ENCODE peak calls at places on chromosome 6, in ten cellular contexts. P is left lung; M is mesenchymal stem cell; U is CD4-positive, alpha-beta memory T cell; Z is upper lobe of right lung; V is PC-3; S is right cardiac atrium; W is mammary epithelial cell; G is astrocyte; D is left ventricle myocardium inferior. B is an unnamed sample.

GRCh38 chr6:73774311-73774766 is 78.3 kb downstream of the CD109 start:
- DNase-seq in P (no peak), M (peak; percentile 96), U (no peak), Z (no peak), V (peak; percentile 80), S (peak; percentile 57), W (peak; percentile 87), G (peak; percentile 88), D (peak; percentile 48), B (no peak)

GRCh38 chr6:42038811-42039408 is 11.4 kb upstream of the TAF8 start:
- DNase-seq in P (no peak), M (peak; percentile 64), U (no peak), Z (no peak), V (no peak), S (no peak), W (no peak), G (peak; percentile 81), D (no peak), B (no peak)

GRCh38 chr6:78251930-78252329 is 599.1 kb downstream of the MEI4 start:
- DNase-seq in P (peak; percentile 5), M (peak; percentile 18), U (no peak), Z (no peak), V (no peak), S (no peak), W (no peak), G (no peak), D (no peak), B (no peak)

GRCh38 chr6:107646176-107646575 is 156.3 kb downstream of the SOBP start:
- DNase-seq in P (no peak), M (peak; percentile 15), U (no peak), Z (peak; percentile 69), V (no peak), S (peak; percentile 89), W (no peak), G (no peak), D (peak; percentile 72), B (peak; percentile 67)

GRCh38 chr6:24219670-24220069 is 93.7 kb downstream of the NRSN1 start:
- DNase-seq in P (no peak), M (no peak), U (no peak), Z (no peak), V (no peak), S (no peak), W (no peak), G (no peak), D (no peak), B (no peak)

GRCh38 chr6:46023216-46023915 is 7.7 kb upstream of the CLIC5 start:
- DNase-seq in P (no peak), M (no peak), U (no peak), Z (no peak), V (no peak), S (no peak), W (no peak), G (peak; percentile 22), D (no peak), B (no peak)

GRCh38 chr6:89818977-89819335 is 638 bp downstream of the MDN1 start:
- DNase-seq in P (no peak), M (peak; percentile 53), U (no peak), Z (no peak), V (peak; percentile 40), S (no peak), W (peak; percentile 60), G (peak; percentile 46), D (no peak), B (no peak)

GRCh38 chr6:20173833-20174796 is 38.2 kb downstream of the MBOAT1 start:
- DNase-seq in P (no peak), M (peak; percentile 18), U (no peak), Z (no peak), V (peak; percentile 52), S (no peak), W (peak; percentile 10), G (no peak), D (no peak), B (no peak)

GRCh38 chr6:79466222-79466834 is 70.9 kb downstream of the LCA5 start:
- DNase-seq in P (no peak), M (peak; percentile 52), U (no peak), Z (no peak), V (peak; percentile 62), S (peak; percentile 15), W (peak; percentile 19), G (no peak), D (no peak), B (no peak)

GRCh38 chr6:81753709-81754678 is 1.5 kb upstream of the TENT5A start:
- DNase-seq in P (peak; percentile 97), M (peak; percentile 70), U (peak; percentile 82), Z (peak; percentile 94), V (peak; percentile 65), S (peak; percentile 95), W (peak; percentile 36), G (no peak), D (peak; percentile 89), B (peak; percentile 96)

GRCh38 chr6:135537782-135538301 is 40.3 kb upstream of the AHI1 start:
- DNase-seq in P (no peak), M (peak; percentile 29), U (no peak), Z (no peak), V (peak; percentile 82), S (no peak), W (peak; percentile 90), G (peak; percentile 91), D (no peak), B (no peak)

GRCh38 chr6:69796081-69796626 is 656 bp downstream of the LMBRD1 start:
- DNase-seq in P (peak; percentile 81), M (peak; percentile 56), U (peak; percentile 66), Z (no peak), V (peak; percentile 62), S (no peak), W (peak; percentile 86), G (peak; percentile 56), D (no peak), B (no peak)

GRCh38 chr6:12318749-12319148 is 28.6 kb downstream of the EDN1 start:
- DNase-seq in P (no peak), M (no peak), U (no peak), Z (no peak), V (no peak), S (no peak), W (no peak), G (no peak), D (no peak), B (no peak)
- H3K27ac ChIP-seq in P (no peak overlapping the region), M (no peak overlapping the region), U (no peak overlapping the region), Z (no peak overlapping the region), V (no peak overlapping the region), S (no peak overlapping the region), W (no peak overlapping the region), G (no peak overlapping the region), D (no peak overlapping the region), B (no peak overlapping the region)

DNA sequence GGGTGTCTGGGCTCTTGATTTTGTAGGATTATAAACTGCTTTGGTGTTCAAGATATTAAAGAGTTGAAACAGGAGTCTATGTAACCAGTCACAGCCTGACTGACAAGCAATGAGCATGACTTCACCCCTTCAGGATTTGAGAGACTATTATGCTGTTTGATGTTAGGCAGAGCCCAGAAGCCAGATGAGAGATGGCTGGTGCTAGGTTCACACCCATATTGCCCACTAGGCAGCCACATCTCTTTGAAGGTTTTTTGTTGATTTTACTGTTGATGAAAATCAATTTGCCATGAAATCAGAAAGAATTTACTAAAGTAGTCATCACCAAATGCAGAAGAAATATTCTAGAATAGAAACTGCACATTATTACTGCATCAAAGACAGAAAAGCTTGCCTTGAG is 243.6 kb downstream of the KHDRBS2 start:
- DNase-seq in P (no peak), M (no peak), U (no peak), Z (no peak), V (no peak), S (no peak), W (no peak), G (no peak), D (no peak), B (no peak)
- H3K4me3 ChIP-seq in P (no peak overlapping the region), M (no peak overlapping the region), U (no peak overlapping the region), Z (no peak overlapping the region), V (no peak overlapping the region), S (no peak overlapping the region), W (no peak overlapping the region), G (no peak overlapping the region), D (no peak overlapping the region), B (no peak overlapping the region)

GRCh38 chr6:148364056-148364844 is 21.6 kb downstream of the SASH1 start:
- DNase-seq in P (no peak), M (peak; percentile 96), U (no peak), Z (no peak), V (no peak), S (no peak), W (no peak), G (peak; percentile 67), D (no peak), B (no peak)
- H3K4me1 ChIP-seq in P (peaks cover 48% of the 10 kb centered on the region), M (peaks cover 3% of the 10 kb centered on the region), U (no peaks in the 10 kb centered on the region), Z (peaks cover 43% of the 10 kb centered on the region), V (no peaks in the 10 kb centered on the region), S (peaks cover 16% of the 10 kb centered on the region), W (peaks cover 23% of the 10 kb centered on the region), G (peaks cover 12% of the 10 kb centered on the region), D (peaks cover 93% of the 10 kb centered on the region), B (no peaks in the 10 kb centered on the region)

GRCh38 chr6:31727034-31727716 is 1.9 kb downstream of the DDAH2 start:
- DNase-seq in P (peak; percentile 83), M (no peak), U (no peak), Z (no peak), V (no peak), S (peak; percentile 67), W (no peak), G (no peak), D (no peak), B (peak; percentile 75)
- H3K27ac ChIP-seq in P (peak overlapping the region; percentile 97), M (no peak overlapping the region), U (no peak overlapping the region), Z (peak overlapping the region; percentile 78), V (no peak overlapping the region), S (no peak overlapping the region), W (no peak overlapping the region), G (no peak overlapping the region), D (peak overlapping the region; percentile 98), B (no peak overlapping the region)

GRCh38 chr6:112252571-112253504 is 1.5 kb downstream of the LAMA4 start:
- DNase-seq in P (no peak), M (peak; percentile 57), U (no peak), Z (no peak), V (no peak), S (no peak), W (no peak), G (peak; percentile 57), D (no peak), B (no peak)
- H3K4me3 ChIP-seq in P (peak overlapping the region; percentile 49), M (no peak overlapping the region), U (no peak overlapping the region), Z (peak overlapping the region; percentile 63), V (peak overlapping the region; percentile 80), S (peak overlapping the region; percentile 72), W (no peak overlapping the region), G (peak overlapping the region; percentile 95), D (peak overlapping the region; percentile 88), B (peak overlapping the region; percentile 81)